ENCODE peak calls at places on chromosome 19, in four cellular contexts. One of them, this sample, is unnamed.

GRCh38 chr19:10043286-10043927 is 30.1 kb downstream of the RDH8 start:
- DNase-seq in BJ: no peak
- DNase-seq in activated B cell treated with CpG ODN at 0.5 μM for 24 hours: no peak
- DNase-seq in caudate nucleus: no peak
- DNase-seq in this sample: peak; percentile 31

GRCh38 chr19:32172761-32173160 is 172.6 kb upstream of the ZNF507 start:
- DNase-seq in BJ: no peak
- DNase-seq in activated B cell treated with CpG ODN at 0.5 μM for 24 hours: no peak
- DNase-seq in caudate nucleus: no peak
- DNase-seq in this sample: no peak

GRCh38 chr19:15194938-15195337 is 5.9 kb downstream of the NOTCH3 start:
- DNase-seq in BJ: peak; percentile 19
- DNase-seq in activated B cell treated with CpG ODN at 0.5 μM for 24 hours: no peak
- DNase-seq in caudate nucleus: no peak
- DNase-seq in this sample: no peak

GRCh38 chr19:16324384-16325160 is at the start of gene KLF2:
- DNase-seq in BJ: peak; percentile 64
- DNase-seq in activated B cell treated with CpG ODN at 0.5 μM for 24 hours: peak; percentile 92
- DNase-seq in caudate nucleus: peak; percentile 49
- DNase-seq in this sample: peak; percentile 96

GRCh38 chr19:3224346-3225325 is at the start of gene CELF5:
- DNase-seq in BJ: no peak
- DNase-seq in activated B cell treated with CpG ODN at 0.5 μM for 24 hours: peak; percentile 61
- DNase-seq in caudate nucleus: peak; percentile 14
- DNase-seq in this sample: peak; percentile 73

GRCh38 chr19:10226376-10227214 is 4.5 kb downstream of the S1PR2 start:
- DNase-seq in BJ: peak; percentile 61
- DNase-seq in activated B cell treated with CpG ODN at 0.5 μM for 24 hours: no peak
- DNase-seq in caudate nucleus: no peak
- DNase-seq in this sample: no peak

GRCh38 chr19:42396248-42396541 is 6.1 kb upstream of the CNFN start:
- DNase-seq in BJ: no peak
- DNase-seq in activated B cell treated with CpG ODN at 0.5 μM for 24 hours: no peak
- DNase-seq in caudate nucleus: no peak
- DNase-seq in this sample: peak; percentile 29

GRCh38 chr19:15199652-15200574 is 882 bp downstream of the NOTCH3 start:
- DNase-seq in BJ: no peak
- DNase-seq in activated B cell treated with CpG ODN at 0.5 μM for 24 hours: no peak
- DNase-seq in caudate nucleus: no peak
- DNase-seq in this sample: no peak

GRCh38 chr19:2766594-2767372 is 16.3 kb downstream of the SGTA start:
- DNase-seq in BJ: no peak
- DNase-seq in activated B cell treated with CpG ODN at 0.5 μM for 24 hours: no peak
- DNase-seq in caudate nucleus: no peak
- DNase-seq in this sample: no peak

GRCh38 chr19:49065905-49066512 is 1.4 kb upstream of the NTF4 start:
- DNase-seq in BJ: no peak
- DNase-seq in activated B cell treated with CpG ODN at 0.5 μM for 24 hours: no peak
- DNase-seq in caudate nucleus: no peak
- DNase-seq in this sample: no peak

GRCh38 chr19:46660008-46660517 is 919 bp downstream of the DACT3 start:
- DNase-seq in BJ: no peak
- DNase-seq in activated B cell treated with CpG ODN at 0.5 μM for 24 hours: no peak
- DNase-seq in caudate nucleus: no peak
- DNase-seq in this sample: no peak

GRCh38 chr19:18253716-18254115 is 20.5 kb downstream of the IQCN start:
- DNase-seq in BJ: no peak
- DNase-seq in activated B cell treated with CpG ODN at 0.5 μM for 24 hours: no peak
- DNase-seq in caudate nucleus: no peak
- DNase-seq in this sample: peak; percentile 34

GRCh38 chr19:2982983-2983350 is 5.6 kb downstream of the TLE6 start:
- DNase-seq in BJ: peak; percentile 51
- DNase-seq in activated B cell treated with CpG ODN at 0.5 μM for 24 hours: no peak
- DNase-seq in caudate nucleus: no peak
- DNase-seq in this sample: peak; percentile 51

GRCh38 chr19:48415395-48415794 is 21.9 kb downstream of the GRIN2D start:
- DNase-seq in BJ: no peak
- DNase-seq in activated B cell treated with CpG ODN at 0.5 μM for 24 hours: no peak
- DNase-seq in caudate nucleus: no peak
- DNase-seq in this sample: peak; percentile 69

GRCh38 chr19:2602391-2603181 is 99.9 kb downstream of the GNG7 start:
- DNase-seq in BJ: peak; percentile 97
- DNase-seq in activated B cell treated with CpG ODN at 0.5 μM for 24 hours: no peak
- DNase-seq in caudate nucleus: peak; percentile 37
- DNase-seq in this sample: no peak

GRCh38 chr19:3135961-3136683 is at the start of gene GNA15:
- DNase-seq in BJ: no peak
- DNase-seq in activated B cell treated with CpG ODN at 0.5 μM for 24 hours: no peak
- DNase-seq in caudate nucleus: no peak
- DNase-seq in this sample: no peak

GRCh38 chr19:17522988-17523872 is 11.8 kb downstream of the PGLS start:
- DNase-seq in BJ: no peak
- DNase-seq in activated B cell treated with CpG ODN at 0.5 μM for 24 hours: peak; percentile 79
- DNase-seq in caudate nucleus: no peak
- DNase-seq in this sample: peak; percentile 91

GRCh38 chr19:48405010-48405659 is 11.7 kb downstream of the GRIN2D start:
- DNase-seq in BJ: no peak
- DNase-seq in activated B cell treated with CpG ODN at 0.5 μM for 24 hours: no peak
- DNase-seq in caudate nucleus: no peak
- DNase-seq in this sample: no peak

GRCh38 chr19:30428281-30428680 is 56.1 kb downstream of the ZNF536 start:
- DNase-seq in BJ: no peak
- DNase-seq in activated B cell treated with CpG ODN at 0.5 μM for 24 hours: no peak
- DNase-seq in caudate nucleus: no peak
- DNase-seq in this sample: no peak

GRCh38 chr19:37951816-37952210 is 44.8 kb downstream of the SIPA1L3 start:
- DNase-seq in BJ: no peak
- DNase-seq in activated B cell treated with CpG ODN at 0.5 μM for 24 hours: no peak
- DNase-seq in caudate nucleus: no peak
- DNase-seq in this sample: no peak

GRCh38 chr19:50896591-50897190 is 14.5 kb downstream of the KLK4 start:
- DNase-seq in BJ: no peak
- DNase-seq in activated B cell treated with CpG ODN at 0.5 μM for 24 hours: peak; percentile 58
- DNase-seq in caudate nucleus: no peak
- DNase-seq in this sample: peak; percentile 51

GRCh38 chr19:3969435-3970312 is 1.2 kb downstream of the DAPK3 start:
- DNase-seq in BJ: no peak
- DNase-seq in activated B cell treated with CpG ODN at 0.5 μM for 24 hours: no peak
- DNase-seq in caudate nucleus: no peak
- DNase-seq in this sample: no peak

GRCh38 chr19:5607318-5608270 is 15.0 kb downstream of the SAFB2 start:
- DNase-seq in BJ: no peak
- DNase-seq in activated B cell treated with CpG ODN at 0.5 μM for 24 hours: no peak
- DNase-seq in caudate nucleus: no peak
- DNase-seq in this sample: no peak

GRCh38 chr19:6753178-6754031 is 13.8 kb downstream of the SH2D3A start:
- DNase-seq in BJ: no peak
- DNase-seq in activated B cell treated with CpG ODN at 0.5 μM for 24 hours: peak; percentile 91
- DNase-seq in caudate nucleus: no peak
- DNase-seq in this sample: peak; percentile 18

GRCh38 chr19:18274776-18275356 is 614 bp upstream of the IQCN start:
- DNase-seq in BJ: peak; percentile 64
- DNase-seq in activated B cell treated with CpG ODN at 0.5 μM for 24 hours: no peak
- DNase-seq in caudate nucleus: peak; percentile 50
- DNase-seq in this sample: no peak

GRCh38 chr19:3012522-3013260 is 16.4 kb downstream of the TLE2 start:
- DNase-seq in BJ: no peak
- DNase-seq in activated B cell treated with CpG ODN at 0.5 μM for 24 hours: no peak
- DNase-seq in caudate nucleus: no peak
- DNase-seq in this sample: no peak

GRCh38 chr19:55210120-55210493 is 806 bp upstream of the PTPRH start:
- DNase-seq in BJ: peak; percentile 95
- DNase-seq in activated B cell treated with CpG ODN at 0.5 μM for 24 hours: no peak
- DNase-seq in caudate nucleus: no peak
- DNase-seq in this sample: peak; percentile 83

GRCh38 chr19:3982701-3983541 is 2.3 kb downstream of the EEF2 start:
- DNase-seq in BJ: no peak
- DNase-seq in activated B cell treated with CpG ODN at 0.5 μM for 24 hours: no peak
- DNase-seq in caudate nucleus: no peak
- DNase-seq in this sample: no peak

This sample was measured in RPMI8226.